ENCODE peak calls at places on chromosome 7, in five cellular contexts. O is neural progenitor cell, Y is Karpas-422, X is hepatocyte, K is IMR-90. U is an unnamed sample. For H3K4me1, the result is how much of the 10 kb centered on the place peaks cover.

GRCh38 chr7:5777932-5778331 is 3.5 kb downstream of the RNF216 start:
- DNase-seq in O (no peak), Y (no peak), X (no peak), K (no peak), U (peak)

GRCh38 chr7:27764109-27764508 is 24.1 kb downstream of the TAX1BP1 start:
- DNase-seq in O (no peak), Y (no peak), X (no peak), K (peak), U (no peak)

GRCh38 chr7:114854369-114854768 is 67.5 kb upstream of the MDFIC start:
- DNase-seq in O (no peak), Y (no peak), X (no peak), K (no peak), U (no peak)

GRCh38 chr7:102286237-102287081 is at the start of gene SH2B2:
- DNase-seq in O (peak), Y (peak), X (peak), K (peak), U (peak)

GRCh38 chr7:151821226-151821625 is 55.7 kb downstream of the PRKAG2 start:
- DNase-seq in O (no peak), Y (no peak), X (no peak), K (no peak), U (no peak)

GRCh38 chr7:51301806-51302205 is 14.8 kb downstream of the COBL start:
- DNase-seq in O (no peak), Y (no peak), X (no peak), K (no peak), U (no peak)

GRCh38 chr7:151824285-151824950 is 52.5 kb downstream of the PRKAG2 start:
- DNase-seq in O (no peak), Y (no peak), X (no peak), K (no peak), U (no peak)

GRCh38 chr7:11951909-11952308 is 119.9 kb upstream of the THSD7A start:
- DNase-seq in O (no peak), Y (no peak), X (no peak), K (no peak), U (no peak)

GRCh38 chr7:5643280-5643679 is 138.2 kb downstream of the RNF216 start:
- DNase-seq in O (no peak), Y (no peak), X (no peak), K (no peak), U (peak)

GRCh38 chr7:816751-817671 is 15.3 kb upstream of the SUN1 start:
- DNase-seq in O (peak), Y (peak), X (peak), K (no peak), U (peak)

GRCh38 chr7:81004098-81004497 is 85.2 kb upstream of the SEMA3C start:
- DNase-seq in O (no peak), Y (no peak), X (no peak), K (peak), U (no peak)

GRCh38 chr7:158026636-158027265 is 560.9 kb downstream of the PTPRN2 start:
- DNase-seq in O (no peak), Y (no peak), X (no peak), K (no peak), U (no peak)

GRCh38 chr7:66542528-66543373 is 85.9 kb upstream of the KCTD7 start:
- DNase-seq in O (no peak), Y (no peak), X (no peak), K (peak), U (no peak)

GRCh38 chr7:132099163-132099562 is 477.1 kb downstream of the PLXNA4 start:
- DNase-seq in O (no peak), Y (no peak), X (no peak), K (no peak), U (no peak)

GRCh38 chr7:69419928-69420327 is 178.3 kb upstream of the AUTS2 start:
- DNase-seq in O (no peak), Y (peak), X (peak), K (no peak), U (no peak)

DNA sequence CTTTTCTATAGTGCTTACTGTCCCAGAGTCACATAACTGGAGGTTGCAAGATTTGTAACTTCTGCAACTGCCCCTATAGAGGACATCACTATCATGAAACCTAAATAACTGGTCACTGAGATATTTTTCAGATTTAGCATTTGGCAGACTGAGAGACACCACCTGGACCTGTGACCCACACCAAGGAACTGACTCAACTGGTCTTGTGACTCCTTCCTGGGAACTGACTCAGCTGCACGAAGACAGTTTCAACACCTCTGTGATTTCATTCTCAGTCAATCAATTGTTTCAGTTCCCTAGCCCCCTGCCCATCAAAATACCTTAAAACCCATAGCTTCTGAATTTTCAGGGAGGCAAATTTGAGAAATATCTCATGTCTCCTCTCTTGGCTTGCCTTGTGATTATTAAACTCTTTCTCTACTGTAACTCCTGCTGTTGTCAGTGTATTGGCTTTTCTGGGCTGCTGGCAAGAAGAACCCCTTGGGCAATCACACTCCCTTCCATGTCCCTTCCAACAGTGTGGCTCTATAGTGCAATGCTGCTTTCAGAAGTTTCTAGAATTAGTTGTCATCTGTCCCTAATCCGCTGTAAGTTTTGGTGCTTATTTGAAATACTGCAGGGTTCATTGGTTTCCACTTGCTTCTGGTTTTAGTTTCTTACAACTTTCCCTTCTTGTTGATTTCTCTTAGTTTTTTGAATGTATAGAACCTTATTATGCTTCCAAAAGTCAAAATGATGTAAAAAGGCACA is 127.8 kb upstream of the ADCY1 start:
- DNase-seq in O (no peak), Y (no peak), X (no peak), K (no peak), U (peak)
- H3K27ac ChIP-seq in O (no peak), Y (no peak), X (no peak), K (no peak), U (peak)

GRCh38 chr7:2514473-2515423 is 4.8 kb upstream of the LFNG start:
- DNase-seq in O (no peak), Y (no peak), X (no peak), K (no peak), U (no peak)

GRCh38 chr7:2515424-2516193 is 4.0 kb upstream of the LFNG start:
- DNase-seq in O (no peak), Y (no peak), X (no peak), K (no peak), U (no peak)

GRCh38 chr7:2512713-2513112 is 6.9 kb upstream of the LFNG start:
- DNase-seq in O (no peak), Y (no peak), X (no peak), K (no peak), U (no peak)

GRCh38 chr7:2512179-2512644 is 7.4 kb upstream of the LFNG start:
- DNase-seq in O (no peak), Y (no peak), X (no peak), K (no peak), U (no peak)

GRCh38 chr7:2513702-2514101 is 5.9 kb upstream of the LFNG start:
- DNase-seq in O (no peak), Y (no peak), X (no peak), K (no peak), U (no peak)
- H3K4me1 ChIP-seq in O (half or more), Y (under half), X (under half), K (under half), U (under half)

DNA sequence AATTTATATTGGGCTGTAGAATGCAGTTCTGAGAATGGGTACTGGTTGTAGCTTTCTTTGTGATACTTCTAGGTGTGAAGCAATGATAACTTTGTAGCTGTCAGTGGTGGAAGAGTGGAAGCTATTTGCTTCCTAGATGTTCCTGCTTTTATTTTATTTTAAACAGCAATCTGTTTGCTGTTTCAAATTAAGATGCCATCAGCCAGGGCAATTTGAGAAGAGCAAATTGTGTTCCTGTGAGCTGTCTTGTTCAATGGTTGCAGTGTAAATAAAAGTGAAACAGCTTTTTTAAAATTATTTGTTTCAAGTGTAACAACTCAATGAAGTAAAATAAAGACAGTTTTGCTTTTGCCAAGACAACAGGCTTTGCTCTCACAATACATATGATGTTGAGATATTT is 150.8 kb upstream of the TMEM229A start:
- DNase-seq in O (no peak), Y (no peak), X (no peak), K (no peak), U (no peak)
- H2AFZ ChIP-seq in O (no peak), Y (no peak), X (no peak), K (no peak), U (no peak)

DNA sequence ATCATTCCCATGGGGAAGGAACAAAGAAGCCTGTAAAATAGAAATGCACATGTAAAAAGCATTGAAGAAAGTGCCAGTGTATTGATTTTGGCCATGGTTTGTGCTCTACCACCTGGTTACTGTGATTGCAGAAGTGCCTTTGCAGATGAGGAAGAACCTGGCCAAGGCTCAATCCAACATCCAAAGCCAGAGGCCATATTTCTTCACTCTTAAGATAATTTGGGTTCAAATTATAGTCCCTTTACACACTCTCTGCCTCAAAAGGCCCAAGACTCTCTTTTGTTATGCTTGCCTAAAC is 122.1 kb downstream of the EGFR start:
- DNase-seq in O (no peak), Y (no peak), X (no peak), K (no peak), U (no peak)
- H3K27ac ChIP-seq in O (no peak), Y (no peak), X (peak), K (peak), U (no peak)

GRCh38 chr7:2645274-2645868 is 13.6 kb downstream of the TTYH3 start:
- DNase-seq in O (no peak), Y (peak), X (no peak), K (no peak), U (peak)
- H3K4me1 ChIP-seq in O (under half), Y (under half), X (under half), K (under half), U (under half)

GRCh38 chr7:17299477-17299991 is 1.1 kb downstream of the AHR start:
- DNase-seq in O (no peak), Y (no peak), X (peak), K (peak), U (peak)
- H2AFZ ChIP-seq in O (peak), Y (peak), X (peak), K (peak), U (peak)

GRCh38 chr7:128172963-128173362 is 68.1 kb upstream of the LEP start:
- DNase-seq in O (no peak), Y (no peak), X (no peak), K (no peak), U (peak)

GRCh38 chr7:128177768-128178550 is 63.1 kb upstream of the LEP start:
- DNase-seq in O (no peak), Y (peak), X (no peak), K (no peak), U (no peak)

GRCh38 chr7:128174391-128174790 is 66.7 kb upstream of the LEP start:
- DNase-seq in O (no peak), Y (peak), X (no peak), K (no peak), U (no peak)

GRCh38 chr7:128176696-128177095 is 64.4 kb upstream of the LEP start:
- DNase-seq in O (no peak), Y (no peak), X (no peak), K (no peak), U (no peak)

GRCh38 chr7:128178611-128179010 is 62.5 kb upstream of the LEP start:
- DNase-seq in O (no peak), Y (peak), X (no peak), K (no peak), U (no peak)
- H3K27ac ChIP-seq in O (no peak), Y (no peak), X (no peak), K (no peak), U (no peak)

DNA sequence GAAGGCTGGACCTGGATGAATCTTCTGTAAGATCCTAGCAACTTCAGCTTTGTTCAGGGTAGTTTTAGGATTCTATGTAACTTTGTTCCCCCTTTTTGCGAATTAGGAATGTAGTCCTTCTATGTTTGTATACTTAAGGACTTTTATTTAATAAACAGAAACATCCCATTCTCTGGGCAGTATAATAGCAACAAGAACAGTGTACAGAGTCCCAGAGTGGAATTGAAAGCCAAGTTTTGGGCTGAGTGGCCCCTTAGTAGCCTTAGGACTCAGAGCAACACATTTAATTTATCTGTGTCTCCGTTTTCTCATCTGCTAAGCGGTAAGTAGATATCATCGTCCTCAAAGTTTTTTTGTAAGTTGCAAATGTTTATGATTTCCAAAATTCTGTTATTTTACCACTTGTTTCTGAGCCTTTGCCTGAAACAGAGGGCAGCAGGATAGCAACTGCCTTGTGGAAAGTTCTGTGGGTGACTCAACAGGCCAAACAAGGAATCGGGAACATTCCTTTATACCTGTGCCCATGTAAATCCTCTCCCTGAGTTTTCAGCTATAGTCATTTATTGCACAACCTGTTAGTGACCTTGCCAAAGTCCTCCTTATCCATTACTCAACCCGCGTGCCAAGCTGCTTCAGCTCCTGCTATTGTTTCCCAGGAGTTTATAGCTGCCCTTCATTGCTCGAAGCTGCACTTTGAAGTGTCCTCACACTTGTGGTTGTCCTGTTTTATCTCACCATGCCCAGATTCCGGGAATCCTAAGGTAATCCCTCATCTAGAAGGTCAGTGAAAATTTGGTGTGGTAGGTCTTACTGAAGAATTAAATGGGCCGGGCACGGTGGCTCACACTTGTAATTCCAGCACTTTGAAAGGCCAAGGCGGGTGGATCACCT is 199.1 kb upstream of the AHR start:
- DNase-seq in O (no peak), Y (no peak), X (peak), K (no peak), U (no peak)
- H3K4me1 ChIP-seq in O (under half), Y (under half), X (under half), K (under half), U (under half)

GRCh38 chr7:46209611-46210170 is 288.6 kb upstream of the IGFBP3 start:
- DNase-seq in O (no peak), Y (no peak), X (no peak), K (no peak), U (no peak)

GRCh38 chr7:46213154-46213537 is 292.1 kb upstream of the IGFBP3 start:
- DNase-seq in O (no peak), Y (no peak), X (no peak), K (no peak), U (no peak)

GRCh38 chr7:46214526-46214925 is 293.5 kb upstream of the IGFBP3 start:
- DNase-seq in O (no peak), Y (no peak), X (no peak), K (no peak), U (no peak)

GRCh38 chr7:46210467-46210866 is 289.4 kb upstream of the IGFBP3 start:
- DNase-seq in O (no peak), Y (no peak), X (no peak), K (peak), U (no peak)

DNA sequence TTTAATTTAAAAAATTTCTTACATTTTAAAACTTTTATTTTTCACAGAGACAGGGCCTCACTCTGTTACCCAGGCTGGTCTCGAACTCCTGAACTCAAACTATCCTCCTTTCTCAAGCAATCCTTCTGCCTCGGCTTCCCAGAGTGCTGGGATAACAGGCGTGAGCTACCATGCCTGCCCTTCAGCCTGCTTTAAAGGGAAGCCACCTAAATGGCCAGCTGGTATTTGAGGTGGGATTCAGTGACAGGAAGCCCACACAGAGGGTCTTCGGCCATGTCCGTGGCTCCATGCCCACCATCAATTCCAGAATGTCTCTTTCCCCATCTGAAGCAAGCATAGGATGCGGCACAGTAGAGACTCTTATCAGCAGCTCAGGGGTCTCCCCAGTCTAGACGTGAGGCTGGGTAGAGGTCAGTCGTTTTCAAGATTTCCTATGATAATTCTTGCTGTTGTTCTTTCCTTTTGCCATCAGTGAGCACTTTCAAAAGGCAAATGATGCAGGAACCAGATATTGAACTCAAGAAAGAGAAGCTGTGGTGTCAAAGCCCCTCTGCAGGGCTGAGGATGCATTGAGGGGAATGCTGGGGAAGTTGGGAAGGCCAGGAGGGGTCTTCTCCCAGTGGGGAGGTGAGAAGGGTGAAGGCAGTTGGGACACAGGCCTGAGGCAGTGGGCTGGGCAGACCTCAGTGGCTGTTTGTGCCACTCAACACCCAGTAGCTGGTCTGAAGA is 291.5 kb upstream of the IGFBP3 start:
- DNase-seq in O (no peak), Y (no peak), X (no peak), K (no peak), U (no peak)
- H2AFZ ChIP-seq in O (no peak), Y (no peak), X (no peak), K (peak), U (no peak)

GRCh38 chr7:106538638-106539037 is 122.3 kb downstream of the CCDC71L start:
- DNase-seq in O (no peak), Y (no peak), X (no peak), K (peak), U (no peak)
- H3K27ac ChIP-seq in O (no peak), Y (no peak), X (no peak), K (no peak), U (no peak)

U was measured in MM.1S.